ENCODE peak calls at places on chromosome 1, in ten cellular contexts. X is GM23338, M is cardiac muscle cell, Q is heart right ventricle, P is fibroblast of lung, J is Panc1, S is astrocyte, Y is adrenal gland, K is psoas muscle, D is PC-3. L is an unnamed sample.

GRCh38 chr1:226535626-226536025 is 12.9 kb upstream of the STUM start:
- DNase-seq in X (no peak), M (no peak), Q (no peak), P (no peak), J (no peak), S (no peak), Y (no peak), K (no peak), D (no peak), L (no peak)

GRCh38 chr1:235617808-235618207 is 31.8 kb downstream of the GNG4 start:
- DNase-seq in X (no peak), M (peak; percentile 65), Q (no peak), P (peak; percentile 21), J (no peak), S (peak; percentile 62), Y (no peak), K (no peak), D (peak; percentile 26), L (peak; percentile 79)

GRCh38 chr1:244046907-244047738 is 4.0 kb upstream of the ZBTB18 start:
- DNase-seq in X (no peak), M (peak; percentile 33), Q (no peak), P (peak; percentile 32), J (peak; percentile 8), S (peak; percentile 68), Y (peak; percentile 28), K (no peak), D (peak; percentile 18), L (peak; percentile 26)

GRCh38 chr1:248372394-248372793 is 3.2 kb upstream of the OR2T6 start:
- DNase-seq in X (no peak), M (no peak), Q (no peak), P (no peak), J (no peak), S (no peak), Y (no peak), K (no peak), D (no peak), L (no peak)

GRCh38 chr1:36166938-36167910 is 11.3 kb downstream of the MAP7D1 start:
- DNase-seq in X (no peak), M (no peak), Q (no peak), P (peak; percentile 55), J (no peak), S (peak; percentile 60), Y (no peak), K (no peak), D (peak; percentile 35), L (peak; percentile 66)

GRCh38 chr1:77511440-77511840 is 171.0 kb downstream of the ZZZ3 start:
- DNase-seq in X (no peak), M (peak; percentile 82), Q (no peak), P (peak; percentile 53), J (no peak), S (peak; percentile 86), Y (no peak), K (no peak), D (peak; percentile 87), L (peak; percentile 44)

GRCh38 chr1:26553942-26554682 is 24.6 kb downstream of the RPS6KA1 start:
- DNase-seq in X (no peak), M (no peak), Q (no peak), P (no peak), J (no peak), S (no peak), Y (no peak), K (no peak), D (no peak), L (no peak)

GRCh38 chr1:54287821-54288220 is 87.9 kb downstream of the MRPL37 start:
- DNase-seq in X (no peak), M (peak; percentile 32), Q (no peak), P (no peak), J (no peak), S (peak; percentile 23), Y (no peak), K (no peak), D (no peak), L (no peak)

GRCh38 chr1:214471458-214471857 is 79.9 kb downstream of the PTPN14 start:
- DNase-seq in X (no peak), M (no peak), Q (no peak), P (no peak), J (no peak), S (no peak), Y (no peak), K (no peak), D (peak; percentile 33), L (no peak)

GRCh38 chr1:214520544-214521165 is 30.7 kb downstream of the PTPN14 start:
- DNase-seq in X (no peak), M (no peak), Q (no peak), P (no peak), J (no peak), S (no peak), Y (no peak), K (no peak), D (peak; percentile 19), L (no peak)

GRCh38 chr1:14300991-14301703 is 297.3 kb upstream of the KAZN start:
- DNase-seq in X (no peak), M (peak; percentile 32), Q (peak; percentile 34), P (peak; percentile 19), J (no peak), S (no peak), Y (no peak), K (peak; percentile 22), D (no peak), L (peak; percentile 67)

GRCh38 chr1:25061596-25061995 is 131.5 kb upstream of the RUNX3 start:
- DNase-seq in X (no peak), M (no peak), Q (no peak), P (no peak), J (no peak), S (no peak), Y (no peak), K (no peak), D (no peak), L (no peak)

GRCh38 chr1:22331618-22332017 is 120.0 kb upstream of the ZBTB40 start:
- DNase-seq in X (no peak), M (no peak), Q (no peak), P (no peak), J (no peak), S (no peak), Y (peak; percentile 17), K (no peak), D (no peak), L (no peak)

GRCh38 chr1:229843627-229844238 is 217.7 kb downstream of the URB2 start:
- DNase-seq in X (no peak), M (peak; percentile 23), Q (no peak), P (peak; percentile 92), J (no peak), S (no peak), Y (peak; percentile 66), K (peak; percentile 61), D (peak; percentile 77), L (peak; percentile 23)

DNA sequence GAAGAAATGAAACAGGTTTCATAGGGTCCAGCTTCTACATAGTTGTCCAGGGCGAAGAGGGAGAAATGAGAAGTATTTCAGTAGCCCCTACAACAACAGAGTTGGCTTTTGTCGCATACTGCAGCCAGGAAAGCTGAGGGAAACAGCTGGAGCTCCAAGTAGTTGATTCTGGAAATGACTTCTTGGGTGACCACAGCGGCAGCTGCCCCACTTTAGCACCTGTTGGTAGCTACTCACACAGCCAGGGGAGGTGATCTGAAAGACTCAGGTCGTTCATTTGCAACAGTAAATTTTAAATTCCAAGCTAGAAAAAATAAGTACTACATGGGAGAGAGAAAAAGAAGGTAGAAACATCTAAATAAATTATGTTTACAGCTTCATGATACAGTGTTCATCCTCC is 2.3 kb downstream of the TTC13 start:
- DNase-seq in X (no peak), M (no peak), Q (no peak), P (no peak), J (no peak), S (no peak), Y (no peak), K (no peak), D (no peak), L (no peak)
- H3K4me1 ChIP-seq in X (peaks cover 10% of the 10 kb centered on the region), M (peaks cover 6% of the 10 kb centered on the region), Q (peaks cover 7% of the 10 kb centered on the region), P (no peaks in the 10 kb centered on the region), J (peaks cover 9% of the 10 kb centered on the region), S (peaks cover 5% of the 10 kb centered on the region), Y (peaks cover 8% of the 10 kb centered on the region), K (peaks cover 16% of the 10 kb centered on the region), D (peaks cover 28% of the 10 kb centered on the region), L (no peaks in the 10 kb centered on the region)

GRCh38 chr1:8217809-8218208 is 100.1 kb upstream of the SLC45A1 start:
- DNase-seq in X (no peak), M (no peak), Q (no peak), P (no peak), J (no peak), S (no peak), Y (no peak), K (no peak), D (no peak), L (no peak)
- H3K27ac ChIP-seq in X (no peak overlapping the region), M (no peak overlapping the region), Q (peak overlapping the region; percentile 78), P (peak overlapping the region; percentile 37), J (peak overlapping the region; percentile 1), S (no peak overlapping the region), Y (peak overlapping the region; percentile 84), K (peak overlapping the region; percentile 16), D (no peak overlapping the region), L (no peak overlapping the region)

DNA sequence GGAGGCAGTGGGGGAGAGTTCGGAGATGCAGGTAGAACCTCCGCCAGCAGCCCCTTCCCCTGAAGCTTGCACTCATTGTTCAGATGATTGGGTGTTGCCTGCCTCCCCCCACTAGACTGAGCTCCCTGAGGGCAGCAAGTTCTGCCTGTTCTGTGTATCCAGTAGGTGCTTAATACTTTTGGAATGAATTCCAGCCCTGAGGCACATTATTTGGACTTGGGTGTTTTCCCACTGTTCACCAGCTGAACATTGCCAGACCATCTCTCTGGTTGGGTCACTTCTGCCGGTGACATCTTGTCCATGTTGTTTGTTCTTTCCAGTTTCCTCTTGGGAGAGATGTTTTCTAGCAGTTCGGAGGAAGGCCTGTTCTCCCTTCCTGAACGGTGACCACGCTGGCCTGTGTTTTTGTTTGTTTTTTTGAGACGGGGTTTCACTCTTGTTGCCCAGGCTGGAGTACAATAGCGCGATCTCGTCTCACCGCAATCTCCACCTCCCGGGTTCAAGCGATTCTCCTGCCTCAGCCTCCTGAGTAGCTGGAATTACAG is 48.7 kb downstream of the SPSB1 start:
- DNase-seq in X (no peak), M (no peak), Q (no peak), P (no peak), J (no peak), S (no peak), Y (no peak), K (no peak), D (no peak), L (no peak)
- TF ChIP-seq CTCF in X (no peak), M (no peak), Q (no peak), P (no peak), J (no peak), S (no peak), Y (no peak), K (no peak), D (no peak), L (no peak)

DNA sequence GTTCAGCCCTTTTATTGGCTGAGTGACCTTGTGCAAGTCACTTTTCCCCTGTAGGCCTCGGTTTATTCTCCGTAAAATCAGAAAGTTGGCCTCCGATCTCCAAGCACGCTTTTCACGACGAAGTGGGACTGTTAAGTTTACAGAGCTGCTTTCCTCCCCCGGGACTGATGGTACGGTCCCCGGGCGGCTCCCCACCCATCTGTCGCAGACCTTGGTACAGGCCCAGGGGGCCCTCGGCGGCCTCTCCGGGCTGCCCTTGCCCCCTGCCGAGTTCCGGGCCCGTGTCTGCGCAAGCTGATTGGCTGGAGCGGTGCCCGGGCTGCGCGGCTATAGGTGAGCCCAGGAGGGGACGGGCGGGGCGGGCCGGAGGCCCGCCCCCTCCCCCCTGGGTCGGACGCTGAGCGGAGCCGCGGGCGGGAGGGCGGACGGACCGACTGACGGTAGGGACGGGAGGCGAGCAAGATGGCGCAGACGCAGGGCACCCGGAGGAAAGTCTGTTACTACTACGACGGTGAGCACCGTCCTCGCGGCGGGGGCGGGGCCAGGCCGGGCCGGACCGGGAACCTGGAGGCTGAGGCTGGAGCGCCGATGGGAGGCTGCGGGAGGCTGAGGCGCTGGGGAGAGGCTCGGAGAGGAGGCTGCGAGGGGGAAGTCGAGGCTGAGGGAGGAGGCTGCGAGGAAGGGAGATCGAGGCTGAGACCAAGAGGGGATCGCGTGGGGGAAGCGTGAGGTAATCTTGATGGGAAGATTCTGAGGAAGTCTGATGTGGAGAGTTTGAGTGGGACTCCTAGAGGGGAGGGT is at the start of gene HDAC1:
- DNase-seq in X (peak; percentile 95), M (peak; percentile 98), Q (peak; percentile 98), P (peak; percentile 95), J (peak; percentile 80), S (peak; percentile 77), Y (peak; percentile 98), K (peak; percentile 95), D (peak; percentile 98), L (peak; percentile 90)
- H3K4me1 ChIP-seq in X (peaks cover 8% of the 10 kb centered on the region), M (peaks cover 3% of the 10 kb centered on the region), Q (peaks cover 4% of the 10 kb centered on the region), P (no peaks in the 10 kb centered on the region), J (peaks cover 10% of the 10 kb centered on the region), S (peaks cover 6% of the 10 kb centered on the region), Y (no peaks in the 10 kb centered on the region), K (no peaks in the 10 kb centered on the region), D (peaks cover 30% of the 10 kb centered on the region), L (peaks cover 7% of the 10 kb centered on the region)